ENCODE peak calls at places on chromosomes 12 and 14, in ten cellular contexts. K, Z, D, X, F, N, S, P, B and L are unnamed samples.

GRCh38 chr12:989751-990278 is 1.2 kb upstream of the ERC1 start:
- DNase-seq in K (no peak), Z (peak; percentile 91), D (no peak), X (no peak), F (no peak), N (peak; percentile 66), S (no peak), P (peak; percentile 30), B (no peak), L (peak; percentile 80)

GRCh38 chr14:24254630-24255392 is 8.2 kb downstream of the TGM1 start:
- DNase-seq in K (no peak), Z (no peak), D (peak; percentile 74), X (no peak), F (no peak), N (no peak), S (no peak), P (no peak), B (no peak), L (no peak)

GRCh38 chr12:131159660-131160059 is 206.0 kb downstream of the ADGRD1 start:
- DNase-seq in K (no peak), Z (no peak), D (no peak), X (no peak), F (no peak), N (peak; percentile 13), S (no peak), P (no peak), B (no peak), L (no peak)

GRCh38 chr14:93059917-93060545 is 55.7 kb downstream of the ITPK1 start:
- DNase-seq in K (no peak), Z (no peak), D (no peak), X (no peak), F (no peak), N (no peak), S (no peak), P (no peak), B (no peak), L (no peak)

GRCh38 chr14:105258846-105259245 is 10.5 kb downstream of the BTBD6 start:
- DNase-seq in K (no peak), Z (peak; percentile 46), D (no peak), X (no peak), F (no peak), N (no peak), S (no peak), P (peak; percentile 47), B (peak; percentile 79), L (no peak)

GRCh38 chr14:24903337-24903736 is 146.6 kb downstream of the STXBP6 start:
- DNase-seq in K (no peak), Z (peak; percentile 71), D (no peak), X (no peak), F (no peak), N (no peak), S (no peak), P (no peak), B (no peak), L (peak; percentile 45)

GRCh38 chr14:56487761-56488160 is 91.8 kb upstream of the TMEM260 start:
- DNase-seq in K (no peak), Z (peak; percentile 87), D (no peak), X (no peak), F (no peak), N (no peak), S (no peak), P (no peak), B (no peak), L (peak; percentile 48)

GRCh38 chr14:33646692-33647260 is 304.1 kb downstream of the EGLN3 start:
- DNase-seq in K (no peak), Z (peak; percentile 61), D (no peak), X (no peak), F (no peak), N (no peak), S (no peak), P (no peak), B (no peak), L (peak; percentile 49)

GRCh38 chr14:95530461-95531170 is 4.2 kb upstream of the GLRX5 start:
- DNase-seq in K (no peak), Z (no peak), D (peak; percentile 56), X (no peak), F (no peak), N (no peak), S (no peak), P (no peak), B (no peak), L (no peak)